ENCODE peak calls at places on chromosome 10, in five cellular contexts. W is neuronal stem cell, C is mesenchymal stem cell, I is H1, R is IMR-90. M is an unnamed sample. For H3K9me3, the result is how much of the 10 kb centered on the place peaks cover.

GRCh38 chr10:118900617-118901016 is 128.9 kb upstream of the NANOS1 start:
- DNase-seq in W (no peak), I (peak), C (no peak), R (no peak), M (no peak)

GRCh38 chr10:6136215-6137201 is 47.7 kb downstream of the RBM17 start:
- DNase-seq in W (no peak), C (peak), R (peak), I (no peak), M (no peak)

GRCh38 chr10:21372651-21373410 is 152.7 kb downstream of the SKIDA1 start:
- DNase-seq in C (peak), I (no peak), W (no peak), R (peak), M (no peak)

GRCh38 chr10:7717767-7718166 is 14.7 kb downstream of the ITIH2 start:
- DNase-seq in R (no peak), C (no peak), I (no peak), W (no peak), M (no peak)

GRCh38 chr10:10530313-10530712 is 487.4 kb upstream of the CELF2 start:
- DNase-seq in R (peak), W (no peak), C (no peak), I (no peak), M (no peak)

GRCh38 chr10:43199088-43199683 is 60.9 kb downstream of the CSGALNACT2 start:
- DNase-seq in I (no peak), W (no peak), C (no peak), R (no peak), M (no peak)

GRCh38 chr10:23293145-23293724 is 51.4 kb downstream of the C10orf67 start:
- DNase-seq in I (peak), W (peak), R (peak), C (peak), M (peak)

GRCh38 chr10:102633282-102633681 is 11.0 kb upstream of the TRIM8 start:
- DNase-seq in W (no peak), I (no peak), R (peak), C (peak), M (no peak)

GRCh38 chr10:14329609-14330246 is 996 bp downstream of the FRMD4A start:
- DNase-seq in C (no peak), W (no peak), R (peak), I (peak), M (peak)

GRCh38 chr10:133104076-133104965 is 16.6 kb downstream of the ADGRA1 start:
- DNase-seq in C (no peak), W (no peak), I (no peak), R (no peak), M (no peak)

GRCh38 chr10:48589266-48589665 is 15.6 kb downstream of the ARHGAP22 start:
- DNase-seq in W (no peak), C (peak), R (peak), I (no peak), M (no peak)

GRCh38 chr10:70174058-70174741 is 3.9 kb upstream of the SAR1A start:
- DNase-seq in I (no peak), R (no peak), C (no peak), W (no peak), M (no peak)

GRCh38 chr10:61975107-61975932 is 73.8 kb downstream of the ARID5B start:
- DNase-seq in I (no peak), C (peak), R (peak), W (no peak), M (no peak)

GRCh38 chr10:4704034-4704545 is 121.9 kb upstream of the AKR1E2 start:
- DNase-seq in C (peak), I (no peak), W (no peak), R (peak), M (no peak)

GRCh38 chr10:101660268-101660667 is 34.7 kb downstream of the FBXW4 start:
- DNase-seq in W (no peak), R (no peak), I (no peak), C (no peak), M (no peak)

GRCh38 chr10:3528823-3529222 is 256.2 kb downstream of the KLF6 start:
- DNase-seq in R (no peak), W (no peak), C (no peak), I (no peak), M (no peak)

GRCh38 chr10:34759161-34759836 is 55.8 kb downstream of the PARD3 start:
- DNase-seq in W (no peak), C (no peak), R (no peak), I (no peak), M (no peak)

GRCh38 chr10:68879628-68880027 is 21.5 kb upstream of the DDX50 start:
- DNase-seq in C (no peak), W (no peak), R (no peak), I (no peak), M (no peak)

GRCh38 chr10:43235070-43235900 is 31.6 kb downstream of the RASGEF1A start:
- DNase-seq in I (no peak), C (no peak), R (no peak), W (no peak), M (peak)

GRCh38 chr10:128000660-128001059 is 93.8 kb downstream of the PTPRE start:
- DNase-seq in I (no peak), W (no peak), C (peak), R (no peak), M (no peak)

GRCh38 chr10:127944256-127944655 is 37.4 kb downstream of the PTPRE start:
- DNase-seq in W (no peak), R (no peak), I (no peak), C (no peak), M (no peak)

GRCh38 chr10:2279666-2280065 is 542.3 kb upstream of the ADARB2 start:
- DNase-seq in W (peak), C (no peak), R (no peak), I (no peak), M (no peak)

GRCh38 chr10:2282194-2282593 is 544.9 kb upstream of the ADARB2 start:
- DNase-seq in I (no peak), W (no peak), C (no peak), R (no peak), M (no peak)

GRCh38 chr10:2280713-2281112 is 543.4 kb upstream of the ADARB2 start:
- DNase-seq in R (no peak), W (peak), I (no peak), C (no peak), M (no peak)

GRCh38 chr10:2284071-2284470 is 546.7 kb upstream of the ADARB2 start:
- DNase-seq in R (no peak), C (no peak), I (no peak), W (no peak), M (no peak)

GRCh38 chr10:2278391-2278790 is 541.1 kb upstream of the ADARB2 start:
- DNase-seq in R (no peak), C (no peak), W (peak), I (no peak), M (no peak)
- H3K9me3 ChIP-seq in R (under half), C (under half), W (under half), I (under half), M (under half)

DNA sequence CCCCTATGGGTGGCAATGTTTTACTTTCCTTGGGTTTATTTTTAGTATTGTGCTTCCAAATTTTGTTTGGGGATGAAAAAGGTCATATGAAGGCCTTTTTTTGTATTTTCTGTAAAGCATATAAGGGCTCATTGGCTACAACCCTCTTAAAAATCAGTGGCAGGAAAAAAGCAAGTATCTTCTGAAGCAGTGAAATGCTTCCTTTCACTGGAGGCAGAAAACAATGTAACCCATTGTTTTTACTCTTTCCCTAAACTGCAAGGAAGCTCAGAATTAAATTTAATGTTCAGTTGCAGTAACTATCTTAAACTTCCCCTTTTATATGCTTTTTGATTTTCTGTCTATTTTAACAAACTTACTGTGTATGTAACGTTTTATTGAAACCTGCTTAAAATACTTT is 148.7 kb upstream of the LYZL1 start:
- DNase-seq in R (no peak), C (no peak), I (no peak), W (no peak), M (no peak)
- H2BK15ac ChIP-seq in R (peak), C (no peak), I (no peak), W (no peak), M (no peak)

DNA sequence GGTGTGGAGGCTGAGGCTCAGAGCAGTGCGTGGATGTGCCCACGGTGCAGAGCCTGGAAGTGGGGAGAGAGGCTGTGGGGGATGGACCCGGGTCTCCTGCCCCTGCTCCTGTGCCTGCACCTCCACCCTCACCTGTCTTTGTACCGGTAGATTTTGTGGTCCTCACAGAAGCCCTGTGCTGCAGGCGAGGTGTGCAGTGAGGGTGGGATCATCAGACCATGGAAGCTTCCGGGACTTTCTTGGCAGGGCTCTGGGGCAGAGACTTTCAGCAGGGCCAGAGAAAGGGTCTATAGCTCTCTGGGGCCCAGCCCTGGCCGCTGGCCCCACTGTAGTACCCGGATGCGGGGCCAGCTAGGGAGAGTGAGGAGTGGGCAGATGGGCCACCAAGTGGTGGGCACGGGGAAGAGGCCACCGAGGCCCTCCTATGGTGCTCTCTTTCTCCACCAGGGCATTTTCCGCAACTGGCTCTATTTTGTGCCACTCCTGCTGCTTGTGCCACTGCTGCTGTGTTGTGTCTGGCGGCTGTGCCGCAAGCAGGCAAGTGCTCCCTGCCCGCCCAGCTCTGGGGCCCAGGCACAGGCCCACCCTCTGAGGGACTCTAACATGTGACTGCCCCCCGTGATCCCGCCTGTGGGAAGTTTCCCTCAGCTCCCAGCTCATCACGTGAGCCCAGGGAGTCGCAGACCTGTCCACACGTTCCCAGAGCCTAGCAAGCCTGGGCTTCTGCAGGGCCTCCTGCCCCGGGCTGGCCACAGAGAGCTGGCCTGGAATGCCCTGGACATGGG is 22.1 kb downstream of the ANTXRL start:
- DNase-seq in I (no peak), R (no peak), W (no peak), C (no peak), M (peak)
- H4K91ac ChIP-seq in I (no peak), R (no peak), W (no peak), C (no peak), M (no peak)

GRCh38 chr10:130354555-130354954 is 218.4 kb downstream of the GLRX3 start:
- DNase-seq in R (no peak), W (no peak), I (no peak), C (no peak), M (no peak)
- H3K9me3 ChIP-seq in R (under half), W (under half), I (under half), C (under half), M (under half)

GRCh38 chr10:28875535-28876208 is 198.4 kb downstream of the BAMBI start:
- DNase-seq in R (peak), W (peak), C (peak), I (peak), M (peak)

GRCh38 chr10:28871677-28872076 is 194.4 kb downstream of the BAMBI start:
- DNase-seq in I (no peak), W (no peak), C (no peak), R (no peak), M (no peak)

GRCh38 chr10:28874210-28874609 is 196.9 kb downstream of the BAMBI start:
- DNase-seq in C (no peak), I (no peak), W (no peak), R (no peak), M (no peak)

GRCh38 chr10:28872592-28873165 is 195.4 kb downstream of the BAMBI start:
- DNase-seq in I (no peak), R (peak), W (no peak), C (no peak), M (no peak)

GRCh38 chr10:28873540-28873939 is 196.2 kb downstream of the BAMBI start:
- DNase-seq in W (no peak), C (no peak), R (no peak), I (no peak), M (no peak)
- H2BK15ac ChIP-seq in W (no peak), C (no peak), R (no peak), I (no peak), M (no peak)

GRCh38 chr10:90856964-90857634 is 740 bp downstream of the HTR7 start:
- DNase-seq in R (no peak), C (peak), W (no peak), I (peak), M (peak)
- H4K91ac ChIP-seq in R (no peak), C (no peak), W (no peak), I (no peak), M (no peak)

DNA sequence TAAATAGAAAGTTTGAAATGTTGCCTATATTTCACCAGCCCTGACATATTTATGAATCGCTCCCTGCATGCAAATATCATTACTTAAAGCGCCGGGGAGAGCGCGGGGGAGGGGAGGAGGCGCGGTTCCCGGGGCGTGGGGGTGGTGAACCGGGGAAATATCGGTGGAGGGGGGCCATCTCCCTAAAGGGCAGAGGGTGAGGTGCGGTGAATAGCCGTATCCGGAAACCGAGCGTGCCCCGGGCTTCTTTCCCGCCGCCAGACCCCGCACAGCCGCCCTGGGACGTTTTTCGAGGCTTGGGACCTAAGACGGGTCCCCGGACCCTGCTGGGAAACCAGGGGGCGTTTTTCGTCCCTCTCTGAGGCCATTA is 6.9 kb upstream of the ZNF503 start:
- DNase-seq in R (no peak), W (no peak), C (no peak), I (peak), M (no peak)
- H3K9me3 ChIP-seq in R (under half), W (under half), C (under half), I (under half), M (under half)

GRCh38 chr10:31707578-31708411 is 220.8 kb downstream of the ARHGAP12 start:
- DNase-seq in W (peak), I (no peak), C (peak), R (peak), M (peak)
- H2BK15ac ChIP-seq in W (no peak), I (peak), C (no peak), R (peak), M (no peak)

GRCh38 chr10:77511498-77512218 is 126.0 kb downstream of the KCNMA1 start:
- DNase-seq in R (no peak), W (peak), C (peak), I (no peak), M (no peak)

GRCh38 chr10:77512219-77512578 is 125.4 kb downstream of the KCNMA1 start:
- DNase-seq in W (no peak), C (peak), I (no peak), R (no peak), M (no peak)

GRCh38 chr10:77513783-77514331 is 123.8 kb downstream of the KCNMA1 start:
- DNase-seq in C (peak), R (peak), I (no peak), W (no peak), M (peak)

GRCh38 chr10:77510695-77511094 is 126.9 kb downstream of the KCNMA1 start:
- DNase-seq in C (no peak), I (no peak), W (no peak), R (no peak), M (no peak)

GRCh38 chr10:77513220-77513619 is 124.4 kb downstream of the KCNMA1 start:
- DNase-seq in R (no peak), W (no peak), I (no peak), C (no peak), M (no peak)
- H4K91ac ChIP-seq in R (peak), W (no peak), I (no peak), C (no peak), M (no peak)